ENCODE peak calls at places on chromosomes 4 and X, in five cellular contexts. M is fibroblast of pulmonary artery, P is BJ, D is lower leg skin, V is tibial artery. W is an unnamed sample.

GRCh38 chrX:1443496-1444075 is 9.1 kb downstream of the ASMTL start:
- DNase-seq in M (no peak), P (no peak), D (peak; percentile 12), V (no peak), W (no peak)

GRCh38 chrX:15336023-15336413 is 695 bp upstream of the PIGA start:
- DNase-seq in M (peak; percentile 80), P (no peak), D (no peak), V (no peak), W (peak; percentile 25)

GRCh38 chr4:89056953-89057398 is at the start of gene FAM13A:
- DNase-seq in M (peak; percentile 98), P (peak; percentile 73), D (peak; percentile 94), V (peak; percentile 90), W (peak; percentile 93)

GRCh38 chrX:1126738-1127137 is 85.7 kb downstream of the CRLF2 start:
- DNase-seq in M (no peak), P (no peak), D (peak; percentile 32), V (no peak), W (no peak)

GRCh38 chr4:185833055-185833598 is 21.1 kb upstream of the SORBS2 start:
- DNase-seq in M (peak; percentile 76), P (no peak), D (no peak), V (no peak), W (no peak)

GRCh38 chrX:6226053-6226645 is 2.5 kb downstream of the NLGN4X start:
- DNase-seq in M (no peak), P (no peak), D (no peak), V (no peak), W (no peak)

GRCh38 chr4:4969298-4969697 is 50.0 kb downstream of the CYTL1 start:
- DNase-seq in M (no peak), P (no peak), D (peak; percentile 95), V (peak; percentile 89), W (no peak)

GRCh38 chrX:137823257-137823656 is 257.3 kb downstream of the ZIC3 start:
- DNase-seq in M (no peak), P (no peak), D (no peak), V (no peak), W (no peak)

GRCh38 chr4:128907966-128908365 is 98.5 kb downstream of the JADE1 start:
- DNase-seq in M (no peak), P (no peak), D (no peak), V (no peak), W (no peak)

GRCh38 chr4:14812101-14812500 is 190.2 kb upstream of the CPEB2 start:
- DNase-seq in M (no peak), P (no peak), D (no peak), V (no peak), W (no peak)

GRCh38 chrX:103376979-103377324 is 614 bp downstream of the BEX3 start:
- DNase-seq in M (peak; percentile 46), P (no peak), D (no peak), V (no peak), W (no peak)

GRCh38 chr4:181578911-181579310 is 664.3 kb upstream of the TENM3 start:
- DNase-seq in M (no peak), P (no peak), D (no peak), V (no peak), W (no peak)

DNA sequence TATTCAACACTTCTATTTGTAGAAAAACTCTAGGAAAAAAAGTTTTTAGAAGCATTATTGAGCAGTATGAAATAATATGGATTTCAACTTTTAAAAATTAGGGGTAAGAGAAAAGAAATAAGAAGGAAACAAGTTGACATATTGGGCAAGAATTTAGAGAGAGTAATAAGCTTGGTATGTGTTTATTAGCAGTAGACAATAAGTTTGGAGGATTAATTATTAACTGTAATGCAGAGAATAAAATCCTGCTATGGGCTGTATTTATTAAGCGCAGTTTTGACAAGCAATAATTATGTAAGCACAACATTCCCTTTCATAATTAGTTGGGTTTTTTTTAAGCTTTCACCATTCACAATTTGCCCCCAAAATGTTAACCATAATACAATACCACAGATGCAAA is 162.7 kb upstream of the SLC7A11 start:
- DNase-seq in M (no peak), P (no peak), D (no peak), V (no peak), W (no peak)
- H3K4me3 ChIP-seq in M (no peak overlapping the region), P (no peak overlapping the region), D (no peak overlapping the region), V (no peak overlapping the region), W (no peak overlapping the region)

GRCh38 chr4:109009909-109010308 is 247.1 kb upstream of the ETNPPL start:
- DNase-seq in M (peak; percentile 78), P (peak; percentile 67), D (no peak), V (no peak), W (peak; percentile 79)
- H3K4me3 ChIP-seq in M (no peak overlapping the region), P (no peak overlapping the region), D (no peak overlapping the region), V (no peak overlapping the region), W (no peak overlapping the region)

GRCh38 chr4:55345054-55345453 is 988 bp upstream of the SRD5A3 start:
- DNase-seq in M (no peak), P (no peak), D (no peak), V (no peak), W (no peak)

GRCh38 chr4:55348436-55348835 is 2.4 kb downstream of the SRD5A3 start:
- DNase-seq in M (no peak), P (peak; percentile 41), D (no peak), V (no peak), W (no peak)

GRCh38 chr4:55345980-55346850 is at the start of gene SRD5A3:
- DNase-seq in M (peak; percentile 78), P (no peak), D (peak; percentile 97), V (peak; percentile 69), W (peak; percentile 31)

GRCh38 chr4:55346851-55347255 is 811 bp downstream of the SRD5A3 start:
- DNase-seq in M (no peak), P (no peak), D (no peak), V (no peak), W (no peak)

DNA sequence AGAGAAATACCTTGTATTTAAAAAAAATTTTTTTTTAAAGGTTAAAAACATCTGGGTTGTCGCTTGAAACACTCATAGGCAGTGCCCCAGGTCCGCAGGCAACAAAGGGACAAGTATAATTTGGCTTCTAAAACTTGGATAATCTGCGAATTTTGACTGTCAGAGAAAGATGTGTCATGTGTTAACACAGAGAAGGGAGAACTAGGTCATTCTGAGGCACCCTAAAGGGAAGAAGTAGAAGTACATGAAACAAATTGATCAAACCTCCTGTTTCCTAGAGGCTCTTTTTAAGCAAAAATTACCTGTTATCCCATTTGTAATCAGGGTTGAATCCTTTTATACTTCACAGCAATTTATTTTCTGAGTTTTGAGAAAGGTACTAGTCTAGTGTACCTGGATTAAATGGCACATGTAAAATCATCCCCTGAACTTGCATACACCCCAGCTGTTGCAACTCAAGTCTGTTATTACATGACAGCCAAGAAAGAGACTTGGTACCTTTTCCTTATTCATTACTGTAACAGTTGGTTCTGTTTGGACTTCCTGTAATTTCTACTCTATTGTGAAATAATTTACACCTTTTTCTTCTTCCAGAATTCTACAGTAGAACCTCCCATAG is 1.7 kb downstream of the SRD5A3 start:
- DNase-seq in M (no peak), P (no peak), D (no peak), V (no peak), W (no peak)
- H3K4me3 ChIP-seq in M (no peak overlapping the region), P (no peak overlapping the region), D (no peak overlapping the region), V (no peak overlapping the region), W (no peak overlapping the region)

GRCh38 chr4:139823345-139823744 is 157.7 kb downstream of the MGST2 start:
- DNase-seq in M (no peak), P (no peak), D (no peak), V (no peak), W (no peak)

GRCh38 chr4:139824882-139825522 is 159.4 kb downstream of the MGST2 start:
- DNase-seq in M (no peak), P (no peak), D (no peak), V (no peak), W (no peak)

GRCh38 chr4:139822391-139822790 is 156.8 kb downstream of the MGST2 start:
- DNase-seq in M (no peak), P (no peak), D (no peak), V (no peak), W (no peak)

GRCh38 chr4:139823746-139824145 is 158.1 kb downstream of the MGST2 start:
- DNase-seq in M (no peak), P (no peak), D (no peak), V (no peak), W (no peak)

DNA sequence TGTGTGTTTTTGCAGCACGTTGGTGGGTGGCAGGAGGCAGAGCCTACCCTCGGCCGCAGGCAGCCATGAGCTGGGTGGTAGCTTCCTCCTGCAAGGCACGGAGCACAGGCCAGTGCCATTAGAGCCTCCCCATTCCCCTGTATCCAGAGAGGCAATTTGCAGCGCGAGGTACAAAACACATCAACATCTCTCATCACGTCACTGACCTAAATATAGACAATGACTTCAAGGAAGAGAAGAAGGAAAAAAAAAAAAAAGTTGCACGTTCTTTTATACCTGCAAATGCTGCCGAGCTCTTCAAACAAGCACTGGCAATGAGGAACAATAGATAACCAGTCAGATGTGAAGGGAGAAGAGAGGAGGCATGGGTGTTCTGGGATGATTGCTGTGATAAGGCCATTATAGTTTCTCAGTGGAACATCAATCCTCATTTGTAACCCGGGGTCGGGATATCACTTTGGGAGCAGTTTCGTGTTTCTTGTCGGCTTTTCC is 159.9 kb downstream of the MGST2 start:
- DNase-seq in M (no peak), P (no peak), D (no peak), V (no peak), W (no peak)
- H3K4me3 ChIP-seq in M (no peak overlapping the region), P (no peak overlapping the region), D (no peak overlapping the region), V (no peak overlapping the region), W (no peak overlapping the region)

GRCh38 chr4:2501034-2501594 is 32.2 kb downstream of the RNF4 start:
- DNase-seq in M (no peak), P (no peak), D (no peak), V (no peak), W (no peak)
- H3K4me3 ChIP-seq in M (no peak overlapping the region), P (no peak overlapping the region), D (no peak overlapping the region), V (no peak overlapping the region), W (no peak overlapping the region)

DNA sequence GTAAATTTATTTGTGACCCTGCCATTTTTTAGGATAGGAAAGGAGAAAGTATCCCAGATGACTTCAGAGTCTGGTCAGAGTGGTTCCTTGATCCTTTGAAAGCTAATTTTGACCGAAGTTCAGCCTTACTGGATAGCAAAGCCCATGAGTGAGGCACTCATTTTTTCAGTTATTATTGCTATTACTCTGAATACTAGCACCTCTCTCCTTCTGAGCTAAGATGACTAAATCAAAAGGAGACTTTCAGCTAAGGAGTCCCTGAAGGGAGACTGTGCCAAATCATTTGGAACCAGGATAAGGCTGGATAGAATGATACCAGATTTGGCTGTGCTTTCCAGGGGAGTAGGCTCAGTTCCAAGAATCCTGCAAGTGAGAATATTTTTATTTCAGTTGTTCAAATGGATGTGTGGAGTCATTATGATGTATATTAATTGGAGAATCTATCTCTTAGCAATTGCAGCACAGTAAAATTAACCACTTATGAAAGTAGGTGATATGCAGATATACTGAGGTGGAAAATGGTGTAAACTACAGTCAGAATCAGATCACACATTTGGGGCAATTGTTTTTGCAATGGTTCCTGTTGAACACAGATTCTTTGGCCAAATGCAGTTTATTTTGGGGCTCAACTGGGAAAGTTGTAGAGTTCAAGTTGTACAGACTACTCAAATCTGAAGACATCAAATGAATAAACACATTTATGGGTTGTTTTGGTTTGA is 1.1 kb downstream of the P2RY10 start:
- DNase-seq in M (no peak), P (no peak), D (no peak), V (no peak), W (no peak)
- H3K4me3 ChIP-seq in M (no peak overlapping the region), P (no peak overlapping the region), D (no peak overlapping the region), V (no peak overlapping the region), W (no peak overlapping the region)

DNA sequence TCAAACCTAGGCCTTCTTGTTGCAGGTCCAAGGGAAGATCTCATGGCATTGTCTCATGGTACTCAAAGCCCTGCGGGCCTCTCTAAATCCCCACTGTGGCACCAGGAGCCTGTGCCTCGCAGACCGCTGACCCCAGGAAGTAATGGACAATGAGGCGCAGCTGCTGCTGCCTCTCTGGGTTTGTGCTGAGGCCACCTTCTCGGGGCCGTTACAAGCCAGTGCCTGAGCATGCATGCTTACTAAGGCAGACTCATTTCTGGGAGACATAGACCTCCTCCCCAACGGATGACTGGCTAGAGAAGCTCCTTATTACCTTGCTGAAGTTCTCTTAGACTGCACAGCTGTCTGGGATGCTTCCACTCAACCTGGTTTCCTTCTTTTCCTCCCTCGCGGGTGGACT is 1.3 kb downstream of the BDH2 start:
- DNase-seq in M (no peak), P (no peak), D (no peak), V (no peak), W (no peak)
- H3K4me3 ChIP-seq in M (peak overlapping the region; percentile 75), P (peak overlapping the region; percentile 46), D (no peak overlapping the region), V (peak overlapping the region; percentile 56), W (peak overlapping the region; percentile 60)

W was measured in skeletal muscle cell.